ENCODE peak calls at places on chromosome 18, in five cellular contexts. D is fibroblast of pulmonary artery; B is ELR; G is activated CD4-positive, alpha-beta T cell treated with anti-CD3 and anti-CD28 coated beads, Interleukin-2, amount 50 U/mL, for 1 hour; Z is stimulated activated CD4-positive, alpha-beta T cell treated with anti-CD3 and anti-CD28 coated beads, TNF-alpha, amount 100 ng/mL, for 48 hours. Y is an unnamed sample.

GRCh38 chr18:46636040-46636630 is 20.9 kb downstream of the LOXHD1 start:
- DNase-seq in B (no peak), G (no peak), D (no peak), Z (no peak), Y (no peak)

GRCh38 chr18:52844323-52844722 is 504.3 kb downstream of the DCC start:
- DNase-seq in Z (no peak), G (no peak), B (no peak), D (no peak), Y (no peak)

GRCh38 chr18:79106084-79106483 is 36.9 kb downstream of the ATP9B start:
- DNase-seq in Z (no peak), D (no peak), B (no peak), G (no peak), Y (no peak)

GRCh38 chr18:40531061-40531460 is 1424.0 kb upstream of the PIK3C3 start:
- DNase-seq in D (peak; percentile 37), Z (no peak), B (no peak), G (no peak), Y (peak; percentile 57)

GRCh38 chr18:37222383-37223378 is 342.9 kb downstream of the CELF4 start:
- DNase-seq in G (no peak), B (no peak), D (no peak), Z (no peak), Y (no peak)

GRCh38 chr18:37889963-37890362 is 324.4 kb upstream of the CELF4 start:
- DNase-seq in B (no peak), G (no peak), Z (no peak), D (no peak), Y (no peak)

GRCh38 chr18:73254564-73254963 is 386.8 kb upstream of the NETO1 start:
- DNase-seq in D (no peak), B (no peak), G (no peak), Z (no peak), Y (no peak)

GRCh38 chr18:10793730-10794370 is 268.0 kb downstream of the NAPG start:
- DNase-seq in G (no peak), B (no peak), D (no peak), Z (no peak), Y (peak; percentile 29)

GRCh38 chr18:70107037-70107436 is 98.5 kb downstream of the RTTN start:
- DNase-seq in B (no peak), G (no peak), D (no peak), Z (no peak), Y (no peak)

GRCh38 chr18:8607776-8608682 is 1.2 kb upstream of the RAB12 start:
- DNase-seq in G (no peak), D (no peak), Z (no peak), B (peak; percentile 34), Y (peak; percentile 69)

GRCh38 chr18:48392266-48392665 is 16.9 kb downstream of the ZBTB7C start:
- DNase-seq in D (no peak), G (no peak), Z (no peak), B (no peak), Y (no peak)

GRCh38 chr18:57819671-57820460 is 16.8 kb upstream of the ATP8B1 start:
- DNase-seq in G (no peak), B (peak; percentile 96), Z (no peak), D (peak; percentile 87), Y (peak; percentile 94)

GRCh38 chr18:58194028-58194427 is 150.0 kb downstream of the NEDD4L start:
- DNase-seq in G (no peak), Z (no peak), B (peak; percentile 46), D (no peak), Y (no peak)

GRCh38 chr18:48838921-48839818 is 111.6 kb downstream of the SMAD7 start:
- DNase-seq in Z (no peak), B (peak; percentile 92), D (peak; percentile 57), G (no peak), Y (peak; percentile 84)

GRCh38 chr18:21739604-21740473 is 753 bp upstream of the MIB1 start:
- DNase-seq in G (no peak), Z (no peak), D (peak; percentile 28), B (no peak), Y (no peak)

GRCh38 chr18:75923169-75923568 is 495.7 kb upstream of the SMIM21 start:
- DNase-seq in G (no peak), D (peak; percentile 17), Z (no peak), B (no peak), Y (peak; percentile 11)

GRCh38 chr18:50790956-50791355 is 28.9 kb downstream of the MRO start:
- DNase-seq in G (no peak), B (no peak), D (no peak), Z (no peak), Y (no peak)

GRCh38 chr18:10351858-10352257 is 102.6 kb upstream of the APCDD1 start:
- DNase-seq in B (no peak), G (no peak), D (no peak), Z (no peak), Y (no peak)

GRCh38 chr18:3305354-3305762 is 43.4 kb downstream of the MYL12B start:
- DNase-seq in B (peak; percentile 96), D (peak; percentile 98), G (peak; percentile 24), Z (peak; percentile 30), Y (peak; percentile 99)

GRCh38 chr18:76522104-76522503 is 27.1 kb upstream of the ZNF516 start:
- DNase-seq in B (peak; percentile 11), Z (no peak), D (peak; percentile 7), G (no peak), Y (no peak)

GRCh38 chr18:74454279-74454741 is 2.8 kb downstream of the DIPK1C start:
- DNase-seq in D (no peak), Z (no peak), B (no peak), G (no peak), Y (no peak)

GRCh38 chr18:45856526-45856925 is 31.1 kb downstream of the SIGLEC15 start:
- DNase-seq in B (no peak), Z (no peak), G (no peak), D (peak; percentile 98), Y (peak; percentile 97)

GRCh38 chr18:49277395-49278036 is 182.9 kb downstream of the DYM start:
- DNase-seq in D (peak; percentile 20), B (peak; percentile 84), Z (no peak), G (no peak), Y (peak; percentile 82)

GRCh38 chr18:9900699-9901098 is 13.1 kb upstream of the VAPA start:
- DNase-seq in G (no peak), D (no peak), B (no peak), Z (no peak), Y (no peak)

GRCh38 chr18:43680096-43680495 is 402.8 kb upstream of the SYT4 start:
- DNase-seq in B (no peak), D (no peak), Z (no peak), G (no peak), Y (no peak)